ENCODE peak calls at places on chromosomes 2 and 18, in six cellular contexts. One of them, this sample, is unnamed.
A peak's percentile ranks its signal among the peaks of the same experiment; 100 is the strongest.

GRCh38 chr2:196967126-196967525 is 40.6 kb upstream of the PGAP1 start:
- DNase-seq in WTC11: no peak
- DNase-seq in stimulated activated CD8-positive, alpha-beta memory T cell treated with anti-CD3 and anti-CD28 coated beads, Interleukin-15, amount 100 ng/mL, for 24 hours: no peak
- DNase-seq in HFFc6: no peak
- DNase-seq in iris pigment epithelial cell: peak; percentile 69
- DNase-seq in activated CD4-positive, alpha-beta T cell treated with anti-CD3 and anti-CD28 coated beads, Interleukin-2, amount 10 ng/mL, durations not matched to agents 24 days and 14 days: no peak
- DNase-seq in this sample: no peak

GRCh38 chr2:29079887-29080286 is 5.6 kb upstream of the PCARE start:
- DNase-seq in WTC11: no peak
- DNase-seq in stimulated activated CD8-positive, alpha-beta memory T cell treated with anti-CD3 and anti-CD28 coated beads, Interleukin-15, amount 100 ng/mL, for 24 hours: no peak
- DNase-seq in HFFc6: no peak
- DNase-seq in iris pigment epithelial cell: no peak
- DNase-seq in activated CD4-positive, alpha-beta T cell treated with anti-CD3 and anti-CD28 coated beads, Interleukin-2, amount 10 ng/mL, durations not matched to agents 24 days and 14 days: no peak
- DNase-seq in this sample: peak; percentile 81

GRCh38 chr2:199455533-199456382 is 2.0 kb downstream of the SATB2 start:
- DNase-seq in WTC11: peak; percentile 69
- DNase-seq in stimulated activated CD8-positive, alpha-beta memory T cell treated with anti-CD3 and anti-CD28 coated beads, Interleukin-15, amount 100 ng/mL, for 24 hours: no peak
- DNase-seq in HFFc6: no peak
- DNase-seq in iris pigment epithelial cell: peak; percentile 10
- DNase-seq in activated CD4-positive, alpha-beta T cell treated with anti-CD3 and anti-CD28 coated beads, Interleukin-2, amount 10 ng/mL, durations not matched to agents 24 days and 14 days: no peak
- DNase-seq in this sample: peak; percentile 23

GRCh38 chr2:128661955-128662564 is 343.4 kb upstream of the HS6ST1 start:
- DNase-seq in WTC11: no peak
- DNase-seq in stimulated activated CD8-positive, alpha-beta memory T cell treated with anti-CD3 and anti-CD28 coated beads, Interleukin-15, amount 100 ng/mL, for 24 hours: no peak
- DNase-seq in HFFc6: no peak
- DNase-seq in iris pigment epithelial cell: no peak
- DNase-seq in activated CD4-positive, alpha-beta T cell treated with anti-CD3 and anti-CD28 coated beads, Interleukin-2, amount 10 ng/mL, durations not matched to agents 24 days and 14 days: peak; percentile 40
- DNase-seq in this sample: no peak

GRCh38 chr2:189466046-189466445 is 24.8 kb downstream of the WDR75 start:
- DNase-seq in WTC11: no peak
- DNase-seq in stimulated activated CD8-positive, alpha-beta memory T cell treated with anti-CD3 and anti-CD28 coated beads, Interleukin-15, amount 100 ng/mL, for 24 hours: no peak
- DNase-seq in HFFc6: no peak
- DNase-seq in iris pigment epithelial cell: no peak
- DNase-seq in activated CD4-positive, alpha-beta T cell treated with anti-CD3 and anti-CD28 coated beads, Interleukin-2, amount 10 ng/mL, durations not matched to agents 24 days and 14 days: no peak
- DNase-seq in this sample: no peak

GRCh38 chr2:112843836-112844235 is 7.3 kb upstream of the IL1B start:
- DNase-seq in WTC11: no peak
- DNase-seq in stimulated activated CD8-positive, alpha-beta memory T cell treated with anti-CD3 and anti-CD28 coated beads, Interleukin-15, amount 100 ng/mL, for 24 hours: no peak
- DNase-seq in HFFc6: no peak
- DNase-seq in iris pigment epithelial cell: no peak
- DNase-seq in activated CD4-positive, alpha-beta T cell treated with anti-CD3 and anti-CD28 coated beads, Interleukin-2, amount 10 ng/mL, durations not matched to agents 24 days and 14 days: no peak
- DNase-seq in this sample: no peak

GRCh38 chr2:207487650-207488315 is 42.0 kb upstream of the CREB1 start:
- DNase-seq in WTC11: no peak
- DNase-seq in stimulated activated CD8-positive, alpha-beta memory T cell treated with anti-CD3 and anti-CD28 coated beads, Interleukin-15, amount 100 ng/mL, for 24 hours: no peak
- DNase-seq in HFFc6: peak; percentile 94
- DNase-seq in iris pigment epithelial cell: peak; percentile 94
- DNase-seq in activated CD4-positive, alpha-beta T cell treated with anti-CD3 and anti-CD28 coated beads, Interleukin-2, amount 10 ng/mL, durations not matched to agents 24 days and 14 days: no peak
- DNase-seq in this sample: peak; percentile 73

GRCh38 chr2:222241054-222241453 is 57.7 kb downstream of the PAX3 start:
- DNase-seq in WTC11: no peak
- DNase-seq in stimulated activated CD8-positive, alpha-beta memory T cell treated with anti-CD3 and anti-CD28 coated beads, Interleukin-15, amount 100 ng/mL, for 24 hours: no peak
- DNase-seq in HFFc6: no peak
- DNase-seq in iris pigment epithelial cell: no peak
- DNase-seq in activated CD4-positive, alpha-beta T cell treated with anti-CD3 and anti-CD28 coated beads, Interleukin-2, amount 10 ng/mL, durations not matched to agents 24 days and 14 days: no peak
- DNase-seq in this sample: no peak

GRCh38 chr2:216034065-216034464 is 20.7 kb upstream of the MREG start:
- DNase-seq in WTC11: peak; percentile 85
- DNase-seq in stimulated activated CD8-positive, alpha-beta memory T cell treated with anti-CD3 and anti-CD28 coated beads, Interleukin-15, amount 100 ng/mL, for 24 hours: peak; percentile 61
- DNase-seq in HFFc6: peak; percentile 61
- DNase-seq in iris pigment epithelial cell: peak; percentile 83
- DNase-seq in activated CD4-positive, alpha-beta T cell treated with anti-CD3 and anti-CD28 coated beads, Interleukin-2, amount 10 ng/mL, durations not matched to agents 24 days and 14 days: peak; percentile 94
- DNase-seq in this sample: peak; percentile 92

GRCh38 chr2:207156451-207157161 is 9.1 kb downstream of the KLF7 start:
- DNase-seq in WTC11: no peak
- DNase-seq in stimulated activated CD8-positive, alpha-beta memory T cell treated with anti-CD3 and anti-CD28 coated beads, Interleukin-15, amount 100 ng/mL, for 24 hours: no peak
- DNase-seq in HFFc6: no peak
- DNase-seq in iris pigment epithelial cell: peak; percentile 28
- DNase-seq in activated CD4-positive, alpha-beta T cell treated with anti-CD3 and anti-CD28 coated beads, Interleukin-2, amount 10 ng/mL, durations not matched to agents 24 days and 14 days: peak; percentile 66
- DNase-seq in this sample: no peak

GRCh38 chr2:170817999-170818293 is 1.3 kb downstream of the GAD1 start:
- DNase-seq in WTC11: peak; percentile 63
- DNase-seq in stimulated activated CD8-positive, alpha-beta memory T cell treated with anti-CD3 and anti-CD28 coated beads, Interleukin-15, amount 100 ng/mL, for 24 hours: no peak
- DNase-seq in HFFc6: no peak
- DNase-seq in iris pigment epithelial cell: no peak
- DNase-seq in activated CD4-positive, alpha-beta T cell treated with anti-CD3 and anti-CD28 coated beads, Interleukin-2, amount 10 ng/mL, durations not matched to agents 24 days and 14 days: peak; percentile 71
- DNase-seq in this sample: no peak

GRCh38 chr2:159214325-159214865 is 72.1 kb downstream of the WDSUB1 start:
- DNase-seq in WTC11: no peak
- DNase-seq in stimulated activated CD8-positive, alpha-beta memory T cell treated with anti-CD3 and anti-CD28 coated beads, Interleukin-15, amount 100 ng/mL, for 24 hours: no peak
- DNase-seq in HFFc6: no peak
- DNase-seq in iris pigment epithelial cell: no peak
- DNase-seq in activated CD4-positive, alpha-beta T cell treated with anti-CD3 and anti-CD28 coated beads, Interleukin-2, amount 10 ng/mL, durations not matched to agents 24 days and 14 days: no peak
- DNase-seq in this sample: peak; percentile 26

GRCh38 chr2:160293401-160293911 is 93.4 kb upstream of the ITGB6 start:
- DNase-seq in WTC11: no peak
- DNase-seq in stimulated activated CD8-positive, alpha-beta memory T cell treated with anti-CD3 and anti-CD28 coated beads, Interleukin-15, amount 100 ng/mL, for 24 hours: no peak
- DNase-seq in HFFc6: peak; percentile 96
- DNase-seq in iris pigment epithelial cell: peak; percentile 95
- DNase-seq in activated CD4-positive, alpha-beta T cell treated with anti-CD3 and anti-CD28 coated beads, Interleukin-2, amount 10 ng/mL, durations not matched to agents 24 days and 14 days: no peak
- DNase-seq in this sample: peak; percentile 91

GRCh38 chr2:241008711-241009121 is 10.3 kb downstream of the SNED1 start:
- DNase-seq in WTC11: no peak
- DNase-seq in stimulated activated CD8-positive, alpha-beta memory T cell treated with anti-CD3 and anti-CD28 coated beads, Interleukin-15, amount 100 ng/mL, for 24 hours: no peak
- DNase-seq in HFFc6: no peak
- DNase-seq in iris pigment epithelial cell: no peak
- DNase-seq in activated CD4-positive, alpha-beta T cell treated with anti-CD3 and anti-CD28 coated beads, Interleukin-2, amount 10 ng/mL, durations not matched to agents 24 days and 14 days: no peak
- DNase-seq in this sample: no peak

GRCh38 chr2:143685439-143686078 is 556.3 kb downstream of the ARHGAP15 start:
- DNase-seq in WTC11: no peak
- DNase-seq in stimulated activated CD8-positive, alpha-beta memory T cell treated with anti-CD3 and anti-CD28 coated beads, Interleukin-15, amount 100 ng/mL, for 24 hours: no peak
- DNase-seq in HFFc6: no peak
- DNase-seq in iris pigment epithelial cell: no peak
- DNase-seq in activated CD4-positive, alpha-beta T cell treated with anti-CD3 and anti-CD28 coated beads, Interleukin-2, amount 10 ng/mL, durations not matched to agents 24 days and 14 days: no peak
- DNase-seq in this sample: no peak

GRCh38 chr2:237922641-237923361 is 44.0 kb upstream of the UBE2F start:
- DNase-seq in WTC11: no peak
- DNase-seq in stimulated activated CD8-positive, alpha-beta memory T cell treated with anti-CD3 and anti-CD28 coated beads, Interleukin-15, amount 100 ng/mL, for 24 hours: no peak
- DNase-seq in HFFc6: no peak
- DNase-seq in iris pigment epithelial cell: no peak
- DNase-seq in activated CD4-positive, alpha-beta T cell treated with anti-CD3 and anti-CD28 coated beads, Interleukin-2, amount 10 ng/mL, durations not matched to agents 24 days and 14 days: no peak
- DNase-seq in this sample: no peak

GRCh38 chr18:59898609-59899297 is 1.0 kb upstream of the PMAIP1 start:
- DNase-seq in WTC11: peak; percentile 23
- DNase-seq in stimulated activated CD8-positive, alpha-beta memory T cell treated with anti-CD3 and anti-CD28 coated beads, Interleukin-15, amount 100 ng/mL, for 24 hours: no peak
- DNase-seq in HFFc6: no peak
- DNase-seq in iris pigment epithelial cell: no peak
- DNase-seq in activated CD4-positive, alpha-beta T cell treated with anti-CD3 and anti-CD28 coated beads, Interleukin-2, amount 10 ng/mL, durations not matched to agents 24 days and 14 days: no peak
- DNase-seq in this sample: no peak

GRCh38 chr2:171244970-171245782 is 84.5 kb upstream of the TLK1 start:
- DNase-seq in WTC11: no peak
- DNase-seq in stimulated activated CD8-positive, alpha-beta memory T cell treated with anti-CD3 and anti-CD28 coated beads, Interleukin-15, amount 100 ng/mL, for 24 hours: no peak
- DNase-seq in HFFc6: peak; percentile 39
- DNase-seq in iris pigment epithelial cell: peak; percentile 38
- DNase-seq in activated CD4-positive, alpha-beta T cell treated with anti-CD3 and anti-CD28 coated beads, Interleukin-2, amount 10 ng/mL, durations not matched to agents 24 days and 14 days: no peak
- DNase-seq in this sample: peak; percentile 47

GRCh38 chr2:65443509-65444200 is 11.3 kb upstream of the SPRED2 start:
- DNase-seq in WTC11: no peak
- DNase-seq in stimulated activated CD8-positive, alpha-beta memory T cell treated with anti-CD3 and anti-CD28 coated beads, Interleukin-15, amount 100 ng/mL, for 24 hours: no peak
- DNase-seq in HFFc6: no peak
- DNase-seq in iris pigment epithelial cell: no peak
- DNase-seq in activated CD4-positive, alpha-beta T cell treated with anti-CD3 and anti-CD28 coated beads, Interleukin-2, amount 10 ng/mL, durations not matched to agents 24 days and 14 days: no peak
- DNase-seq in this sample: peak; percentile 97

GRCh38 chr2:149375801-149376349 is 45.5 kb downstream of the LYPD6 start:
- DNase-seq in WTC11: no peak
- DNase-seq in stimulated activated CD8-positive, alpha-beta memory T cell treated with anti-CD3 and anti-CD28 coated beads, Interleukin-15, amount 100 ng/mL, for 24 hours: no peak
- DNase-seq in HFFc6: peak; percentile 33
- DNase-seq in iris pigment epithelial cell: peak; percentile 39
- DNase-seq in activated CD4-positive, alpha-beta T cell treated with anti-CD3 and anti-CD28 coated beads, Interleukin-2, amount 10 ng/mL, durations not matched to agents 24 days and 14 days: no peak
- DNase-seq in this sample: no peak

GRCh38 chr2:121510857-121511256 is 19.8 kb upstream of the RNU4ATAC start:
- DNase-seq in WTC11: no peak
- DNase-seq in stimulated activated CD8-positive, alpha-beta memory T cell treated with anti-CD3 and anti-CD28 coated beads, Interleukin-15, amount 100 ng/mL, for 24 hours: no peak
- DNase-seq in HFFc6: no peak
- DNase-seq in iris pigment epithelial cell: no peak
- DNase-seq in activated CD4-positive, alpha-beta T cell treated with anti-CD3 and anti-CD28 coated beads, Interleukin-2, amount 10 ng/mL, durations not matched to agents 24 days and 14 days: no peak
- DNase-seq in this sample: no peak

GRCh38 chr2:207531024-207531411 is 1.3 kb downstream of the CREB1 start:
- DNase-seq in WTC11: no peak
- DNase-seq in stimulated activated CD8-positive, alpha-beta memory T cell treated with anti-CD3 and anti-CD28 coated beads, Interleukin-15, amount 100 ng/mL, for 24 hours: no peak
- DNase-seq in HFFc6: no peak
- DNase-seq in iris pigment epithelial cell: peak; percentile 27
- DNase-seq in activated CD4-positive, alpha-beta T cell treated with anti-CD3 and anti-CD28 coated beads, Interleukin-2, amount 10 ng/mL, durations not matched to agents 24 days and 14 days: peak; percentile 79
- DNase-seq in this sample: no peak

GRCh38 chr2:18118703-18119102 is 240.2 kb downstream of the KCNS3 start:
- DNase-seq in WTC11: no peak
- DNase-seq in stimulated activated CD8-positive, alpha-beta memory T cell treated with anti-CD3 and anti-CD28 coated beads, Interleukin-15, amount 100 ng/mL, for 24 hours: no peak
- DNase-seq in HFFc6: no peak
- DNase-seq in iris pigment epithelial cell: peak; percentile 9
- DNase-seq in activated CD4-positive, alpha-beta T cell treated with anti-CD3 and anti-CD28 coated beads, Interleukin-2, amount 10 ng/mL, durations not matched to agents 24 days and 14 days: no peak
- DNase-seq in this sample: no peak

GRCh38 chr2:9769171-9770005 is 73.9 kb upstream of the TAF1B start:
- DNase-seq in WTC11: peak; percentile 59
- DNase-seq in stimulated activated CD8-positive, alpha-beta memory T cell treated with anti-CD3 and anti-CD28 coated beads, Interleukin-15, amount 100 ng/mL, for 24 hours: no peak
- DNase-seq in HFFc6: no peak
- DNase-seq in iris pigment epithelial cell: no peak
- DNase-seq in activated CD4-positive, alpha-beta T cell treated with anti-CD3 and anti-CD28 coated beads, Interleukin-2, amount 10 ng/mL, durations not matched to agents 24 days and 14 days: no peak
- DNase-seq in this sample: no peak

GRCh38 chr2:43407826-43408783 is 181.7 kb upstream of the ZFP36L2 start:
- DNase-seq in WTC11: no peak
- DNase-seq in stimulated activated CD8-positive, alpha-beta memory T cell treated with anti-CD3 and anti-CD28 coated beads, Interleukin-15, amount 100 ng/mL, for 24 hours: no peak
- DNase-seq in HFFc6: peak; percentile 8
- DNase-seq in iris pigment epithelial cell: no peak
- DNase-seq in activated CD4-positive, alpha-beta T cell treated with anti-CD3 and anti-CD28 coated beads, Interleukin-2, amount 10 ng/mL, durations not matched to agents 24 days and 14 days: no peak
- DNase-seq in this sample: peak; percentile 34

GRCh38 chr2:46309052-46309953 is 12.1 kb downstream of the EPAS1 start:
- DNase-seq in WTC11: no peak
- DNase-seq in stimulated activated CD8-positive, alpha-beta memory T cell treated with anti-CD3 and anti-CD28 coated beads, Interleukin-15, amount 100 ng/mL, for 24 hours: no peak
- DNase-seq in HFFc6: peak; percentile 83
- DNase-seq in iris pigment epithelial cell: peak; percentile 61
- DNase-seq in activated CD4-positive, alpha-beta T cell treated with anti-CD3 and anti-CD28 coated beads, Interleukin-2, amount 10 ng/mL, durations not matched to agents 24 days and 14 days: no peak
- DNase-seq in this sample: peak; percentile 87

GRCh38 chr18:26549486-26550435 is 1.4 kb upstream of the KCTD1 start:
- DNase-seq in WTC11: peak; percentile 59
- DNase-seq in stimulated activated CD8-positive, alpha-beta memory T cell treated with anti-CD3 and anti-CD28 coated beads, Interleukin-15, amount 100 ng/mL, for 24 hours: no peak
- DNase-seq in HFFc6: peak; percentile 55
- DNase-seq in iris pigment epithelial cell: peak; percentile 71
- DNase-seq in activated CD4-positive, alpha-beta T cell treated with anti-CD3 and anti-CD28 coated beads, Interleukin-2, amount 10 ng/mL, durations not matched to agents 24 days and 14 days: peak; percentile 71
- DNase-seq in this sample: peak; percentile 86

GRCh38 chr2:96203130-96204028 is 5.2 kb downstream of the STARD7 start:
- DNase-seq in WTC11: no peak
- DNase-seq in stimulated activated CD8-positive, alpha-beta memory T cell treated with anti-CD3 and anti-CD28 coated beads, Interleukin-15, amount 100 ng/mL, for 24 hours: no peak
- DNase-seq in HFFc6: no peak
- DNase-seq in iris pigment epithelial cell: peak; percentile 21
- DNase-seq in activated CD4-positive, alpha-beta T cell treated with anti-CD3 and anti-CD28 coated beads, Interleukin-2, amount 10 ng/mL, durations not matched to agents 24 days and 14 days: peak; percentile 64
- DNase-seq in this sample: no peak

GRCh38 chr18:11668441-11669169 is 20.5 kb upstream of the GNAL start:
- DNase-seq in WTC11: no peak
- DNase-seq in stimulated activated CD8-positive, alpha-beta memory T cell treated with anti-CD3 and anti-CD28 coated beads, Interleukin-15, amount 100 ng/mL, for 24 hours: no peak
- DNase-seq in HFFc6: no peak
- DNase-seq in iris pigment epithelial cell: no peak
- DNase-seq in activated CD4-positive, alpha-beta T cell treated with anti-CD3 and anti-CD28 coated beads, Interleukin-2, amount 10 ng/mL, durations not matched to agents 24 days and 14 days: no peak
- DNase-seq in this sample: no peak

GRCh38 chr2:237547841-237548416 is 18.4 kb upstream of the PRLH start:
- DNase-seq in WTC11: peak; percentile 62
- DNase-seq in stimulated activated CD8-positive, alpha-beta memory T cell treated with anti-CD3 and anti-CD28 coated beads, Interleukin-15, amount 100 ng/mL, for 24 hours: no peak
- DNase-seq in HFFc6: no peak
- DNase-seq in iris pigment epithelial cell: no peak
- DNase-seq in activated CD4-positive, alpha-beta T cell treated with anti-CD3 and anti-CD28 coated beads, Interleukin-2, amount 10 ng/mL, durations not matched to agents 24 days and 14 days: no peak
- DNase-seq in this sample: no peak

GRCh38 chr2:179701524-179702110 is 159.8 kb downstream of the ZNF385B start:
- DNase-seq in WTC11: no peak
- DNase-seq in stimulated activated CD8-positive, alpha-beta memory T cell treated with anti-CD3 and anti-CD28 coated beads, Interleukin-15, amount 100 ng/mL, for 24 hours: no peak
- DNase-seq in HFFc6: peak; percentile 55
- DNase-seq in iris pigment epithelial cell: peak; percentile 15
- DNase-seq in activated CD4-positive, alpha-beta T cell treated with anti-CD3 and anti-CD28 coated beads, Interleukin-2, amount 10 ng/mL, durations not matched to agents 24 days and 14 days: no peak
- DNase-seq in this sample: no peak

This sample was measured in trophoblast cell.